ENCODE peak calls at places on chromosomes 12 and 14, in four cellular contexts. Y is Panc1, O is breast epithelium, M is right atrium auricular region. T is an unnamed sample.
A peak's percentile ranks its signal among the peaks of the same experiment; 100 is the strongest.

GRCh38 chr14:65012353-65012752 is 25.7 kb downstream of the FNTB start:
- DNase-seq in O (no peak), Y (no peak), M (no peak), T (no peak)

GRCh38 chr12:18165422-18165871 is 75.5 kb upstream of the RERGL start:
- DNase-seq in O (no peak), M (no peak), Y (no peak), T (no peak)

GRCh38 chr12:61629702-61630101 is 630.5 kb upstream of the USP15 start:
- DNase-seq in M (no peak), O (no peak), Y (no peak), T (no peak)

GRCh38 chr14:89184952-89185351 is 232.1 kb downstream of the FOXN3 start:
- DNase-seq in Y (no peak), O (no peak), M (no peak), T (peak; percentile 55)

GRCh38 chr12:52086366-52086765 is 6.9 kb downstream of the SMIM41 start:
- DNase-seq in Y (no peak), O (no peak), M (no peak), T (no peak)

GRCh38 chr12:98743362-98743953 is 98.4 kb downstream of the APAF1 start:
- DNase-seq in O (no peak), M (no peak), Y (no peak), T (no peak)

GRCh38 chr12:78916845-78917480 is 52.4 kb downstream of the SYT1 start:
- DNase-seq in M (no peak), Y (no peak), O (no peak), T (no peak)

GRCh38 chr12:50985322-50985721 is 33.0 kb downstream of the HIGD1C start:
- DNase-seq in O (no peak), M (peak; percentile 70), Y (peak; percentile 47), T (no peak)

GRCh38 chr14:55355922-55356321 is 55.7 kb downstream of the ATG14 start:
- DNase-seq in Y (no peak), O (no peak), M (no peak), T (no peak)

DNA sequence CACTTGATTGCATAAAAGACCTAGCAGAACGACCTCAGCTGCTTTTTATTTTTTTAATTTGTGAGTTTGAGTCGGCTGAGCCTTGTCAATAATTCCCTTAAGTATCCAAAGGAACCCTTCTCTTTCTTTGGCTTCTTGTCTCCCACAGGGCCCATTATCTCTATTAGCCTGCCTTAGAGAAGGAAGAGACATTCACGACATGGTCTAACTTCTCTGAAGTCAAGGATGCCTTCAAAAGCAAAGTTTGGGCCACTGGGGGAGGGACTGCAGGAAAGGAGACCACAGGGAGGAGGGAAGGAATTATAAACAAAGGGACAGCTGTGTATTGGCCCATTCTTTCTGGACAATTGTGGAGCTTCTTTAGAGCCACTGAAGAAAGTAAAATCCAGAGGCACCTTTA is 126.4 kb downstream of the BRMS1L start:
- DNase-seq in Y (no peak), M (no peak), O (no peak), T (no peak)
- H3K4me3 ChIP-seq in Y (no peak overlapping the region), M (no peak overlapping the region), O (no peak overlapping the region), T (no peak overlapping the region)

DNA sequence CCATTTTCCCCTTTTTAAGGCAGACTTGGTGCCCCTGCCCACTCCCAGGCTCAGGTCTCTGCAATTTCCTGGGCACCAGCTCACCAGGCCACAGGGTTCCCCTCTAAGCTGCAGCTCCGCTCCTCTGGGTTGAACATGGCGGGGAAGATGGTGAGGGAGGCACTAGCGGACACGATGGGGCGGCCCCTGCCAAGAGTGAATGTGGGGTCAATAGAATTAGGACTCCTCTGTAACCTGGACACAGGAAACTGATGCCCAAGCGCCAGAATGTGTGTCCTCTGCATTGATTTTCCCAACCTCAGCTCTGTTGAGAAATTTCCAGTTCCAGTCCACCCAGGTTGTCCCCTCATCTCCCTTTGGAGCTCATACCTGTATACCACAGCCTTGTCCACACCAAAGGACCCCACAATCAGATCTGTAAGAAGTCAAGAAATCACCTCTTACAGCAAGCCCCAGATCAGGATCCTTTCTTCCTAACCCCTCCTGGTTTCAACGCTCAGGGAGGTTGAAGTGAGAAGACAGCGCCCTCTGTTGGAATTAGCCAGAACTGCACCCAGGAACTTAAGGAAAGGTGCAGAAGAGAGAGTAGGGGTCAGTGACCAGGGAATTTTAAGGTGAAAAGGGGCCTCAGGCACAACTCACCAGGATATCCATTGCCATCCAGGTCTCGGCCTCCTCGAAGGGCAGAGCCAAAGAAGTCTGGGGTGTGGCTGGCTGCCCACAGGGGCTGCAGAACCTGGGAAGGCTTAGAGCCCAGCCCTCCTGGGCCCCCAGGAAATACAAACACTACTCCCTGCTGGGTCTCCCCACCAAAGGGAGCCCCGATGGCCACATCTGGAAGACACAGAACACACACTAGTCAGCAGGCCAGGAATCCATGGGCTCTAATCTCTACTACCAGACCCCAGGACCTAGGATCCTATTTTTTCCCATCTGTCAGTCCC is 14.7 kb downstream of the ITGA5 start:
- DNase-seq in M (no peak), Y (peak; percentile 39), O (no peak), T (no peak)
- H3K27ac ChIP-seq in M (no peak overlapping the region), Y (no peak overlapping the region), O (peak overlapping the region; percentile 29), T (no peak overlapping the region)

GRCh38 chr12:64801381-64801780 is 23.1 kb upstream of the TBC1D30 start:
- DNase-seq in Y (no peak), O (no peak), M (no peak), T (no peak)
- TF ChIP-seq CTCF in Y (peak; percentile 0), O (no peak), M (no peak), T (no peak)

GRCh38 chr12:80877706-80878384 is 59.9 kb downstream of the LIN7A start:
- DNase-seq in Y (no peak), M (no peak), O (no peak), T (no peak)
- H3K4me3 ChIP-seq in Y (no peak overlapping the region), M (peak overlapping the region; percentile 19), O (no peak overlapping the region), T (no peak overlapping the region)